ENCODE peak calls at places on chromosomes 11 and 22, in seven cellular contexts. A, W, T, B, D, E and V are unnamed samples.

GRCh38 chr22:30667092-30667485 is 586 bp downstream of the DUSP18 start:
- DNase-seq in A (no peak), W (no peak), T (peak), B (no peak), D (no peak), E (peak), V (no peak)

GRCh38 chr11:32262367-32262766 is 171.5 kb downstream of the RCN1 start:
- DNase-seq in A (no peak), W (no peak), T (no peak), B (no peak), D (no peak), E (no peak), V (no peak)

GRCh38 chr22:49983148-49984042 is 22.8 kb downstream of the PIM3 start:
- DNase-seq in A (no peak), W (no peak), T (no peak), B (peak), D (no peak), E (no peak), V (no peak)

GRCh38 chr11:65492637-65493366 is 6.0 kb upstream of the MALAT1 start:
- DNase-seq in A (peak), W (peak), T (peak), B (peak), D (no peak), E (no peak), V (no peak)

GRCh38 chr11:60899021-60899936 is 7.1 kb downstream of the PRPF19 start:
- DNase-seq in A (peak), W (peak), T (peak), B (no peak), D (no peak), E (peak), V (no peak)

GRCh38 chr22:46051646-46052045 is 74.7 kb upstream of the WNT7B start:
- DNase-seq in A (no peak), W (no peak), T (no peak), B (peak), D (no peak), E (no peak), V (no peak)

GRCh38 chr11:117220999-117221774 is 10.7 kb downstream of the PCSK7 start:
- DNase-seq in A (no peak), W (no peak), T (no peak), B (no peak), D (no peak), E (no peak), V (no peak)

GRCh38 chr11:107682182-107682971 is 29.5 kb downstream of the SLN start:
- DNase-seq in A (no peak), W (no peak), T (no peak), B (no peak), D (no peak), E (no peak), V (no peak)

GRCh38 chr11:112128483-112129121 is 35.3 kb downstream of the IL18 start:
- DNase-seq in A (peak), W (peak), T (peak), B (no peak), D (peak), E (no peak), V (no peak)

GRCh38 chr11:8586805-8587204 is 7.2 kb downstream of the STK33 start:
- DNase-seq in A (no peak), W (no peak), T (peak), B (no peak), D (no peak), E (no peak), V (no peak)

GRCh38 chr11:64762916-64763803 is 3.4 kb upstream of the PYGM start:
- DNase-seq in A (no peak), W (no peak), T (peak), B (no peak), D (no peak), E (no peak), V (no peak)

GRCh38 chr22:46088541-46089311 is 61.6 kb upstream of the PPARA start:
- DNase-seq in A (peak), W (no peak), T (peak), B (peak), D (no peak), E (no peak), V (no peak)

GRCh38 chr11:111438846-111439520 is 59.9 kb upstream of the POU2AF1 start:
- DNase-seq in A (no peak), W (no peak), T (no peak), B (no peak), D (no peak), E (no peak), V (no peak)

DNA sequence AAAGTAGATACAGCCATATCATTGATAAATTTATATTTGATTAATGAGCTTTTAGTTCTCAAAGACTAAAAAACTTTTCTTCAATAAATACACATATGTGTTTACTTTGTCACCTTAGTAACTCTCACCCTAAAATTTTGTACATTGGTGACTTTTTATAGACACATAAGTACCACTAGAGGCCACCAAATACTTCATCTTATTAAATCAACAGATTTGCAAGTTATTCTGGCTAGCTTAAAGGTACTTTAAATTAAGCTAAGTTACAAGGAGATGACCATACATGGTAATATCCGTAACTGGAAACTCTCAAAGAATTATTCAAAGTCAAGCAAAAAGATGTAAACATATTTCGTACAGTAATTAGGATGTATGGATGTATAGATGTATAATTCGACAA is 112.2 kb downstream of the SBF2 start:
- DNase-seq in A (no peak), W (no peak), T (peak), B (no peak), D (peak), E (no peak), V (peak)
- H3K4me3 ChIP-seq in A (no peak), W (no peak), T (no peak), B (no peak), D (no peak), E (no peak), V (no peak)

GRCh38 chr11:96341237-96342130 is 1.5 kb downstream of the MAML2 start:
- DNase-seq in A (no peak), W (peak), T (peak), B (peak), D (no peak), E (peak), V (no peak)

GRCh38 chr11:96339704-96340554 is 3.1 kb downstream of the MAML2 start:
- DNase-seq in A (no peak), W (no peak), T (peak), B (no peak), D (no peak), E (no peak), V (no peak)

GRCh38 chr11:96342131-96342970 is 644 bp downstream of the MAML2 start:
- DNase-seq in A (no peak), W (peak), T (peak), B (no peak), D (no peak), E (no peak), V (no peak)

GRCh38 chr11:96338910-96339703 is 3.9 kb downstream of the MAML2 start:
- DNase-seq in A (peak), W (no peak), T (peak), B (peak), D (no peak), E (peak), V (peak)

DNA sequence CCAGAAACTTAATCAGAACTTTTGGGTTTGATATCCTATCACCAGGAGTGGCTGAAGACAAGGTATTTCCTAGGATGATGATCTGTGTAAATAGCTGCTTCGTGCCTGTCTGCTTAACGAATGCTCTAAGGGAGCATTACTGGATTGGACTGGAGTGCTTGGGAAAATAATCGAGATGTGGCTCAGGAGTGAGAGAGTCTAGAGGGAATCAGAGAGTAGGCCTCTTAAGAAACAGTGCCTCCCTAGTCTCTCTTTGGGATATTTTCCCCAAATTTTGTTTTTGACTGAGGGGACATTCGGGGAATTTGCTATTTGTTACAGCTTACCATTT is 2.5 kb downstream of the MAML2 start:
- DNase-seq in A (no peak), W (no peak), T (peak), B (no peak), D (no peak), E (no peak), V (no peak)
- H3K4me3 ChIP-seq in A (peak), W (peak), T (peak), B (peak), D (peak), E (peak), V (peak)

GRCh38 chr11:122362381-122362780 is 246.4 kb upstream of the BLID start:
- DNase-seq in A (no peak), W (no peak), T (peak), B (no peak), D (no peak), E (no peak), V (no peak)

GRCh38 chr11:122365545-122366380 is 249.7 kb upstream of the BLID start:
- DNase-seq in A (no peak), W (no peak), T (peak), B (no peak), D (no peak), E (no peak), V (no peak)

GRCh38 chr11:122363306-122363705 is 247.3 kb upstream of the BLID start:
- DNase-seq in A (no peak), W (no peak), T (peak), B (no peak), D (no peak), E (no peak), V (no peak)

GRCh38 chr11:122368796-122369195 is 252.8 kb upstream of the BLID start:
- DNase-seq in A (no peak), W (no peak), T (no peak), B (no peak), D (no peak), E (no peak), V (no peak)

GRCh38 chr11:122367809-122368231 is 251.8 kb upstream of the BLID start:
- DNase-seq in A (peak), W (no peak), T (peak), B (no peak), D (no peak), E (no peak), V (no peak)
- H3K4me3 ChIP-seq in A (peak), W (no peak), T (peak), B (peak), D (no peak), E (no peak), V (no peak)

GRCh38 chr11:125624756-125625213 is at the start of gene CHEK1:
- DNase-seq in A (no peak), W (no peak), T (no peak), B (no peak), D (no peak), E (no peak), V (no peak)

GRCh38 chr11:125625594-125626380 is 824 bp downstream of the CHEK1 start:
- DNase-seq in A (peak), W (peak), T (peak), B (peak), D (peak), E (peak), V (peak)

GRCh38 chr11:125626381-125626950 is 1.5 kb downstream of the CHEK1 start:
- DNase-seq in A (no peak), W (no peak), T (peak), B (no peak), D (peak), E (peak), V (peak)

GRCh38 chr11:125625225-125625593 is 246 bp downstream of the CHEK1 start:
- DNase-seq in A (no peak), W (no peak), T (no peak), B (no peak), D (no peak), E (no peak), V (no peak)

GRCh38 chr11:125627236-125627910 is 2.4 kb downstream of the CHEK1 start:
- DNase-seq in A (no peak), W (no peak), T (peak), B (no peak), D (no peak), E (no peak), V (no peak)
- H3K4me3 ChIP-seq in A (peak), W (peak), T (peak), B (no peak), D (peak), E (no peak), V (peak)

DNA sequence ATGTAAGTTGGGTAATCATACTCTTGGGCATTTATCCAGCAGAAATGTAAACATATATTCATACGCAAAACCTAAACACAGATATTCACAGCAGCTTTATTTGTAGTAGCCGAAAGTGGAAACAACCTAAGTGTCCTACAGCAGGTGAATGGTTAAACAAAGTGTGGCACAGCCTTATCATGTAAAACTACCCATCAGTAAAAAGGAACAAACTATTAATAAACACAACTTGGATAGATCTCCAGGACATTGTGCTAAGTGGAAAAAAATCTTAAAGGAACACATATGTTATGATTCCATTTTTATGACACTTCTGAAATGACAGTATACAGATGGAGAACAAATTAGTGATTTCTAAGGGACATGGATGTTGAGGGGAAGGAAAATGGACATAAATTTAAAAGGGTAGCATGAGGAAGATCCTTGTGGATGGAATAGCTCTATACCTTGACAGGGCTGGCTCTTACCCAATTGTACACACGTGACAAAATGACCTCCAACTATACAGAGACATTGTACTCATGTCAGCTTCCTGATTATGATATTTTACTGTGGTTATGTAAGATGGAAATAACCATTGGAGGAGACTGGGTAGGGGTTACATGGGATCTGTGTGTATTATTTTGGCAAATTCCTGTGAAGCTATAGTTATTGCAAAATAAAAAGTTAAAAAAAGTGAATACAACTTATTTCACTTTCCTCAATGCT is 15.4 kb downstream of the ANO5 start:
- DNase-seq in A (no peak), W (no peak), T (no peak), B (no peak), D (no peak), E (no peak), V (no peak)
- H3K4me3 ChIP-seq in A (no peak), W (no peak), T (no peak), B (no peak), D (no peak), E (no peak), V (no peak)

DNA sequence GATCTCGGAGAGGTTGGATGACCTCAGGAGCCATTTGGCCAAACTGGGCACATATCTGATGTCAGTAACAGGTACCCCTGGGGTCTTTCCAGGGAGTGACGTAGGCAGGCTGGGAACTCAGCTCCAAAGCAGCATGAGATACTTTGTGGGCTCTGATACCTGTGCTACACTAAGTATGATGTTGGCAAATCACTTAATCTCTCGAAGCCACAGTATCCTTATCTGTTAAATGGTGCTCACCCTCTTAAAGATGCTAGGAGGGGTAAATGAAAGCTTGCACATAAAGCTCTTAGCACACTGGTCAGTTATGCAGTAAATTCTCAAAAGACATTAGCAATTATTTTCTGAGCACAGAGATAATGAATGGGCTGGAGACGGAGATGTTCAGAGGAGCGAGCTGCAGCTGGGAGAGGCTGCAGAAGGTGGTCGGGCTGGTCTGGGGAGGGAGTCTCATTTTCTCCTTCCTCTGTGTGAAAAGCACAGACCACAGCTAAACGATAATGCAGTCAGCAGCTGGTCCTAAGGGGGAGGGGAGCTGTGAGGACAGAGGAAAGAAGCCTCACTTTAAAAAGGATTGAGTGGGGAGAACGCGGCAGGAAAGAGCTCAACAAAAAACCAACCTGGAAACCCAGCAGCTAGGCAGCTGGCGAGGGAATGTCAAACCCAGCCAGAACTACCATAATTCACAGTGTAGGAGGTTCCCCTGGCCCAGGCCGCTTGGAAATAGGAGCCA is 16.9 kb upstream of the DGKZ start:
- DNase-seq in A (no peak), W (no peak), T (no peak), B (no peak), D (no peak), E (no peak), V (no peak)
- H3K4me3 ChIP-seq in A (no peak), W (no peak), T (no peak), B (no peak), D (no peak), E (peak), V (no peak)

DNA sequence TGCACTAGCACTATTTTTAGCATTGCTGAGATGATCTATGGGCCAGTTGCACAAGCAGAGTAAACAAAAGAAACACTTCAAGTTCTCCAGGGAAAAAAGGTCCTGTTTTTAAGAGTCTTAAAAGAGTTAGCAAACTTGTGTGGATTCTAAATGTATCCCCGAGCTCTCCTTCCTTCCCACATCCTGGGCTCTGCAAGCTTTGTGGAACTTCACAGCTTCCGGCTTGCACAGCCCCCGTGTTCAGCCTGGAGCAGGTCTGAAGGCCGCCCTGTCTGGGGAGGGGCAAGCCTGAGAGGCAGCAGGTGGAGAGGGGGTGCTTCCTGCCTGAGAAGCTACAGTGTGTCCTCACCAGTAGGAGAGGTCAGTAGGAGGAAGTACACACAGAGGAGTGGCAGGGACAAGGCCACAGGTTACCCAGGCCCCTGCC is 35.1 kb upstream of the SUSD2 start:
- DNase-seq in A (peak), W (peak), T (peak), B (peak), D (peak), E (peak), V (peak)
- H3K4me3 ChIP-seq in A (peak), W (peak), T (peak), B (no peak), D (no peak), E (peak), V (no peak)

DNA sequence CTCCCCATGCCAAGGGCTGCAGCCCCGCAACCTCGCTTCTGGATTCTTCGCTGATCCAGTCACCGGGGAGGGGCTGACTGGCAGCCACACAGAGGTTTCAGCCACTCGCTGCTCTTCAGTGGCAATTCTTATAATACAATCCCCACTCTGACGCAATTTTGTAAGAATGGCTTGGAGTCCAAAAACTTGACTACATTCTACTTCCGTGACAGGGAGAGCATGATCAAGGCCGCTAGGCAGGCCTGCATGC is 14.9 kb downstream of the PPM1F start:
- DNase-seq in A (peak), W (no peak), T (peak), B (no peak), D (peak), E (no peak), V (no peak)
- H3K4me3 ChIP-seq in A (peak), W (no peak), T (peak), B (peak), D (peak), E (peak), V (no peak)

GRCh38 chr11:68341557-68342458 is 29.4 kb downstream of the LRP5 start:
- DNase-seq in A (no peak), W (no peak), T (no peak), B (no peak), D (no peak), E (no peak), V (no peak)
- H3K4me3 ChIP-seq in A (no peak), W (peak), T (no peak), B (no peak), D (no peak), E (no peak), V (no peak)